ENCODE peak calls at places on chromosomes 7 and 10, in six cellular contexts. U is K562, P is H1, I is WTC11, V is endothelial cell of umbilical vein, T is HepG2. L is an unnamed sample.

GRCh38 chr7:150322833-150323681 is at the start of the genes ACTR3C and LRRC61:
- DNase-seq in V (no peak), U (peak; percentile 96), T (peak; percentile 74), P (peak; percentile 64), I (peak; percentile 68), L (no peak)

GRCh38 chr10:71231196-71231595 is 18.8 kb downstream of the UNC5B start:
- DNase-seq in P (no peak), V (no peak), U (no peak), T (no peak), I (no peak), L (no peak)

GRCh38 chr7:50970092-50970491 is 187.4 kb upstream of the GRB10 start:
- DNase-seq in P (no peak), T (no peak), I (no peak), V (no peak), U (no peak), L (no peak)

GRCh38 chr10:13555884-13556529 is 27.2 kb upstream of the BEND7 start:
- DNase-seq in V (no peak), P (no peak), T (no peak), I (no peak), U (no peak), L (peak; percentile 17)

GRCh38 chr7:65279795-65280194 is 93.9 kb upstream of the ZNF92 start:
- DNase-seq in V (no peak), U (no peak), I (no peak), T (no peak), P (no peak), L (no peak)

GRCh38 chr7:23235688-23236280 is 10.8 kb upstream of the GPNMB start:
- DNase-seq in U (no peak), T (peak; percentile 14), V (no peak), I (no peak), P (no peak), L (no peak)

GRCh38 chr10:121722665-121723064 is 124.4 kb upstream of the FGFR2 start:
- DNase-seq in T (no peak), P (no peak), I (no peak), U (no peak), V (no peak), L (no peak)

GRCh38 chr10:44377651-44378310 is 7.1 kb downstream of the CXCL12 start:
- DNase-seq in U (no peak), V (no peak), P (no peak), T (no peak), I (no peak), L (no peak)

GRCh38 chr7:522071-522937 is 2.7 kb upstream of the PDGFA start:
- DNase-seq in P (no peak), I (peak; percentile 42), U (peak; percentile 70), T (no peak), V (peak; percentile 52), L (no peak)

GRCh38 chr7:4209966-4210365 is 472.1 kb upstream of the FOXK1 start:
- DNase-seq in I (no peak), U (no peak), P (no peak), V (no peak), T (no peak), L (no peak)

GRCh38 chr7:4159761-4160554 is 522.1 kb upstream of the FOXK1 start:
- DNase-seq in I (no peak), V (no peak), U (no peak), T (no peak), P (no peak), L (no peak)

GRCh38 chr10:688621-689426 is 644 bp downstream of the DIP2C start:
- DNase-seq in P (no peak), V (peak; percentile 30), T (no peak), U (no peak), I (peak; percentile 60), L (peak; percentile 35)

GRCh38 chr10:45425628-45426563 is 51.9 kb downstream of the ALOX5 start:
- DNase-seq in P (no peak), I (no peak), V (peak; percentile 31), T (no peak), U (no peak), L (peak; percentile 34)

GRCh38 chr10:29435809-29436501 is 147.1 kb downstream of the LYZL1 start:
- DNase-seq in T (peak; percentile 75), U (no peak), P (no peak), V (no peak), I (no peak), L (no peak)

GRCh38 chr7:145729701-145730100 is 386.9 kb upstream of the CNTNAP2 start:
- DNase-seq in T (no peak), I (no peak), P (no peak), V (no peak), U (no peak), L (no peak)

GRCh38 chr10:118710487-118710886 is 44.3 kb downstream of the CACUL1 start:
- DNase-seq in U (no peak), I (no peak), V (no peak), T (no peak), P (no peak), L (no peak)

GRCh38 chr7:95389516-95389915 is 6.7 kb downstream of the PON3 start:
- DNase-seq in P (no peak), U (no peak), T (no peak), I (no peak), V (no peak), L (no peak)

GRCh38 chr7:158125721-158126120 is 461.9 kb downstream of the PTPRN2 start:
- DNase-seq in U (no peak), V (no peak), I (no peak), P (no peak), T (no peak), L (no peak)

GRCh38 chr7:69042138-69042537 is 556.1 kb upstream of the AUTS2 start:
- DNase-seq in I (no peak), P (no peak), V (no peak), U (no peak), T (no peak), L (no peak)

GRCh38 chr7:116417593-116418345 is 81.8 kb upstream of the CAV2 start:
- DNase-seq in T (no peak), U (no peak), V (peak; percentile 65), I (no peak), P (no peak), L (no peak)

GRCh38 chr10:80498833-80499671 is 38.6 kb upstream of the SH2D4B start:
- DNase-seq in T (peak; percentile 94), V (peak; percentile 78), U (no peak), I (no peak), P (no peak), L (peak; percentile 91)

GRCh38 chr10:124145109-124145860 is 51.9 kb upstream of the CHST15 start:
- DNase-seq in U (no peak), P (no peak), V (no peak), T (no peak), I (no peak), L (no peak)

GRCh38 chr7:66330961-66331360 is 125.8 kb downstream of the TPST1 start:
- DNase-seq in V (no peak), I (no peak), T (no peak), P (no peak), U (no peak), L (no peak)

GRCh38 chr7:5494683-5495561 is 71.3 kb upstream of the TNRC18 start:
- DNase-seq in P (no peak), U (peak; percentile 83), V (peak; percentile 72), I (peak; percentile 88), T (peak; percentile 60), L (peak; percentile 86)

GRCh38 chr10:11806706-11807105 is 16.4 kb upstream of the PROSER2 start:
- DNase-seq in T (no peak), I (no peak), P (no peak), U (no peak), V (no peak), L (no peak)

GRCh38 chr7:5282464-5283316 is at the start of gene SLC29A4:
- DNase-seq in U (peak; percentile 73), P (no peak), I (no peak), T (no peak), V (no peak), L (peak; percentile 48)

GRCh38 chr7:22672892-22673637 is 53.9 kb upstream of the IL6 start:
- DNase-seq in P (no peak), U (no peak), T (peak; percentile 77), I (no peak), V (no peak), L (peak; percentile 80)

GRCh38 chr7:134211817-134212216 is 84.7 kb downstream of the LRGUK start:
- DNase-seq in V (no peak), T (no peak), P (no peak), I (no peak), U (peak; percentile 25), L (no peak)
- TF ChIP-seq JUN in V (no peak), T (no peak), P (no peak), I (no peak), U (no peak), L (no peak)

GRCh38 chr10:112744525-112744924 is 205.5 kb upstream of the TCF7L2 start:
- DNase-seq in T (no peak), U (no peak), P (no peak), V (no peak), I (no peak), L (no peak)
- TF ChIP-seq JUN in T (no peak), U (no peak), P (no peak), V (no peak), I (no peak), L (no peak)

GRCh38 chr10:33332183-33333031 is 2.1 kb downstream of the NRP1 start:
- DNase-seq in T (no peak), U (no peak), I (no peak), P (no peak), V (peak; percentile 69), L (peak; percentile 28)
- TF ChIP-seq JUN in T (no peak), U (no peak), I (no peak), P (no peak), V (no peak), L (no peak)

GRCh38 chr10:7702288-7702812 is 766 bp upstream of the ITIH2 start:
- DNase-seq in T (peak; percentile 18), V (no peak), P (no peak), U (no peak), I (no peak), L (no peak)

GRCh38 chr10:7701158-7701742 is 1.9 kb upstream of the ITIH2 start:
- DNase-seq in I (no peak), P (no peak), V (no peak), T (no peak), U (no peak), L (no peak)

GRCh38 chr10:7697304-7697822 is 5.8 kb upstream of the ITIH2 start:
- DNase-seq in T (no peak), P (no peak), V (no peak), U (no peak), I (no peak), L (no peak)

GRCh38 chr10:7700577-7701125 is 2.5 kb upstream of the ITIH2 start:
- DNase-seq in I (no peak), V (no peak), U (no peak), P (no peak), T (peak; percentile 100), L (peak; percentile 76)

DNA sequence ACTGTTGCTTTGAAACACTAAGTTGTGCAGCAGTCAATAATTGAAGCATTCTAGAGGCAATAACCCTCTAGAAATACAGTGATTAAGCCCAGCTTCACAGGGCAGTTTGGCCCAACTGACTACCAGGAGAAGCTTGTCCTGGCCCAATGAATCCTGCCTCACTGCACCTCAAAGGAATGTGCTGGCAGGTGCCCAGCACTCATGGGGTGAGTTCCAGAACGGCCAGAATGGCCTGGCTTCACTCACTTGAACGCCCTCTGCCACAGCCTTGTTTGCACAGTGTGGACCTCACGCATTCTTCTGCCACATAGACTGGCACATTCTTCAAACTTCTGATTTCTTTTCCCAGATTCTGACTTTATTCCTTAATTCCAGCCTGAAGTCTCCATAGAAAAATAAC is 6.6 kb upstream of the ITIH2 start:
- DNase-seq in I (no peak), T (peak; percentile 82), V (no peak), U (no peak), P (no peak), L (no peak)
- TF ChIP-seq JUN in I (no peak), T (no peak), V (no peak), U (no peak), P (no peak), L (no peak)

L was measured in A549.